ENCODE peak calls at places on chromosomes 3 and 15, in five cellular contexts. T is K562, F is HL-60, M is HepG2, O is GM23338. C is an unnamed sample.

GRCh38 chr3:194598771-194599557 is 34.3 kb downstream of the TMEM44 start:
- DNase-seq in T (no peak), F (no peak), M (no peak), O (no peak), C (no peak)

GRCh38 chr3:160827516-160827915 is 71.5 kb downstream of the PPM1L start:
- DNase-seq in T (no peak), F (no peak), M (no peak), O (no peak), C (peak; percentile 10)

GRCh38 chr3:69738291-69738690 is 973 bp upstream of the MITF start:
- DNase-seq in T (no peak), F (no peak), M (no peak), O (no peak), C (no peak)

GRCh38 chr3:13622356-13622755 is 73.4 kb downstream of the FBLN2 start:
- DNase-seq in T (no peak), F (no peak), M (no peak), O (no peak), C (no peak)

GRCh38 chr3:157103280-157103679 is 56.7 kb downstream of the CCNL1 start:
- DNase-seq in T (no peak), F (no peak), M (no peak), O (no peak), C (no peak)

GRCh38 chr3:143302638-143303171 is 183.1 kb downstream of the CHST2 start:
- DNase-seq in T (no peak), F (no peak), M (no peak), O (peak; percentile 7), C (no peak)

GRCh38 chr3:155581579-155581978 is 163.3 kb downstream of the PLCH1 start:
- DNase-seq in T (no peak), F (peak; percentile 64), M (no peak), O (no peak), C (no peak)

GRCh38 chr3:184428561-184429175 is 48.8 kb downstream of the CHRD start:
- DNase-seq in T (no peak), F (no peak), M (no peak), O (no peak), C (no peak)

GRCh38 chr3:24287728-24288450 is 206.8 kb downstream of the THRB start:
- DNase-seq in T (no peak), F (no peak), M (no peak), O (no peak), C (no peak)

GRCh38 chr3:12363397-12364195 is 74.7 kb downstream of the PPARG start:
- DNase-seq in T (no peak), F (no peak), M (no peak), O (no peak), C (no peak)
- TF ChIP-seq REST in T (no peak), F (no peak), M (no peak), O (no peak), C (no peak)

DNA sequence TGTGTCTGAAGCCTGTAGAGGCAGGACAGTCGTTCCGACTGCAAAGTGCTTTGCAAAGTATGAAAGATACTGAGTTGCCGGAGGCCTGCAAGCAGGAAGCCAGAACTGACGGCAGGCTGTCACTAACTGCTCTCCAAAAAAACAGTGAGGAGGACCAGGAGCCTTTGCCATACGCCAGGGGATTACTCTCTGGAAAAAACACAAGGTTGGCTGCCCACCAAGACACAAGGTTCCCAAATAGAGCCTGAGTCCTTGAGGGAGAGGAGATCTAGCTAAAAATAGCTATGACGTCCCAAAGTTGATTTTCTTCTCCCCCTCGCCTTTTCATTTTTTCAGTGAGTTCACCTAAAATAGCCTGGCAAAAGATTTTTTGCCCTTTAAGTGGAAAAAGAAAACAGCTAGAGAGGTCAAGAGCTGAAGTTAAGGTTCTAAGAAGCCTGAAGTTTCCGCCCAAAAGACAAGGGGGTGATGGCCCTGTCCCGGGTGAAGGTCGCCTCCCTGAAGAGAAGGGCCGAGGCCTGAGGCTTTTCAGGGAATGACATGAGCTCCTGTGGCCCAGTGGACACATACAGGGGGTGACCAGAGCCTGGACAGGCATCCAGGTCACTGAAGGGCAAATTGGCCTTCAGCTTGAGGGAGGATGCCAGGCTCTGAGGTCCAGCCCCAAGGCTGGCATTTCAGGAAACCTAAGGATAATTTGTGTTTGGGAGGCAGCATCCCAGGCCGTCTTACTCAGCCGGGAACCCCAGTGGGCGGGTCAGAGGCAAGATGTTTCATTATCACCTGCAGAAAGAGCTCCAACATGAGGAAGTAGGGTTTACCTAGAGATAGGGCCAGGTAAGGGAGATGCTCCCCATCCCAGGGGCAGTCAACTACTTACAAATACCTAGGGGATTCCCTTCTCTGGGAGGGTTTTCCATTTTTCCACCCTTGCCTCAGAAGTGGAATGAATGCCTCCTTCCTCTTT is 44.9 kb upstream of the DGKG start:
- DNase-seq in T (no peak), F (no peak), M (no peak), O (no peak), C (no peak)
- TF ChIP-seq REST in T (no peak), F (no peak), M (no peak), O (no peak), C (no peak)

GRCh38 chr3:6601374-6601773 is 259.5 kb upstream of the GRM7 start:
- DNase-seq in T (peak; percentile 20), F (no peak), M (no peak), O (no peak), C (no peak)

GRCh38 chr3:6602329-6602728 is 258.6 kb upstream of the GRM7 start:
- DNase-seq in T (no peak), F (no peak), M (no peak), O (no peak), C (no peak)

GRCh38 chr3:6605245-6605644 is 255.7 kb upstream of the GRM7 start:
- DNase-seq in T (no peak), F (no peak), M (no peak), O (no peak), C (no peak)

DNA sequence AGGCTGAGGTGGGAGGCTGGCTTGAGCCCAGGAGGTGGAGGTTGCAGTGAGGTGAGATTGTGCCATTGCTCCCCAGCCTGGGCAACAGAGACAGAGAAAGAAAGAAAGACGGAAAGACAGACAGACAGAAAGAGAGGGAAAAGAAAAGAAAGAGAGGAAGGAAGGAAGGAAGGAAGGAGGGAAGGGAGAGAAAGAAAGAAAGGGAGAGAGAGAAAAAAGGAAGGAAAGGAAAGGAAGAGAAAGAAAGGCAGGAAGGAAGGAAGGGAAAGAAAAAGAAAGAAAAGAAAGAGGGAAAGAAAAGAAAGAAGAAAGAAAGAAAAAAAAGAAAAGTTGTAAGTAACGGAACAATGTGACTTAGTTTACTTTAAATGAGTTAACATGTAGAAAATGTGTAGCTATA is 260.7 kb upstream of the GRM7 start:
- DNase-seq in T (no peak), F (no peak), M (no peak), O (no peak), C (no peak)
- TF ChIP-seq REST in T (no peak), F (no peak), M (no peak), O (no peak), C (no peak)

GRCh38 chr15:48358681-48359152 is 27.5 kb downstream of the DUT start:
- DNase-seq in T (no peak), F (no peak), M (no peak), O (no peak), C (no peak)
- TF ChIP-seq REST in T (no peak), F (no peak), M (no peak), O (no peak), C (no peak)

GRCh38 chr15:89003865-89004725 is 84.2 kb upstream of the ABHD2 start:
- DNase-seq in T (peak; percentile 66), F (no peak), M (peak; percentile 41), O (peak; percentile 89), C (peak; percentile 65)
- TF ChIP-seq REST in T (no peak), F (no peak), M (no peak), O (no peak), C (no peak)

DNA sequence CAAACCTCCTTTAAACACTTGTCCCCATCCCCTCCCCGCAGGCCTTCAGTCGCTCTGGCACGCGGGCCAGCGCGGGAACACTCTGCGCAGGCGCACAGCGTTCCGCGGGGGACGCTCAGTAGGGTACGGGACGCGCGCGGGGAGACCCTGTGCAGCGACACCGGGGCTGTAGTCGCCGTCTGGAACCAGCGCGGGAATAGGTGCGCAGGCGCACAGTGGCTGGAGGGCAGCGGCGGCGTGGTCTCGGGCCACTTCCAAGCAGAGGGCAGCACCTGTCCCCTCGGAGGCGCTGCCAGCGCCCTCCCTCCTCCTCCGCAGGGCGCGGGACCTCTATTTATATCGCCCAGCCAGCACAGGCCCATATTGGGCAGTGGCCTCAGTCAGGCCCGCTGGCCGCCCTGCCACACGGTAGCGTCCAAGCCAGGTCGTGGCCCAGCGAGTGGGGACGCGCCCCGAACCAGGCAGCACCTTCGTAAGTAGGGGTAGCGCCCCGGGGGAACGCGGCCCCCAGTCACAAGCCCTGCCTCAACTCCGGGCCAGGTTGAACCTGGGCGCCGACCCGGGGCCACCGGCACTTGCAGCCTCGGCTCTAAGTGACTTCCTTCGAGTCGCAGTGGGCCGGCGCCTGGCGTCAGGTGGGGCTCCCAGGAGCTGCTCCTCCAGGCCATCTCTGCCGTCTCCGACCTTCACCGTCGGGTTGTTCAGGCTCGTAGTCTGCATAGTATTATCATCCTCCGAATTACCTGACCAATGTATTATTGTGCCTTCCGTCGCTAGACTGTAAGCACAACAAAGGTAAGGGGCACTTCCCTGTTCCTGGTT is at the start of gene KBTBD12:
- DNase-seq in T (no peak), F (no peak), M (no peak), O (peak; percentile 66), C (no peak)
- TF ChIP-seq REST in T (no peak), F (no peak), M (no peak), O (no peak), C (no peak)

GRCh38 chr15:28901987-28902745 is 16.4 kb downstream of the APBA2 start:
- DNase-seq in T (no peak), F (no peak), M (no peak), O (peak; percentile 77), C (no peak)

GRCh38 chr15:28902856-28903255 is 17.1 kb downstream of the APBA2 start:
- DNase-seq in T (no peak), F (no peak), M (no peak), O (no peak), C (no peak)

GRCh38 chr15:28903555-28903954 is 17.8 kb downstream of the APBA2 start:
- DNase-seq in T (no peak), F (no peak), M (no peak), O (no peak), C (peak; percentile 14)

GRCh38 chr15:28904023-28904422 is 18.2 kb downstream of the APBA2 start:
- DNase-seq in T (no peak), F (no peak), M (no peak), O (no peak), C (peak; percentile 16)

GRCh38 chr15:28904541-28905303 is 18.9 kb downstream of the APBA2 start:
- DNase-seq in T (peak; percentile 60), F (no peak), M (no peak), O (no peak), C (peak; percentile 25)
- TF ChIP-seq REST in T (no peak), F (no peak), M (no peak), O (no peak), C (no peak)

C was measured in SK-N-SH.